ENCODE peak calls at places on chromosomes 4 and X, in six cellular contexts. C is fibroblast of lung, O is heart left ventricle, N is PC-9, P is brain microvascular endothelial cell, U is aorta. D is an unnamed sample.
A peak's percentile ranks its signal among the peaks of the same experiment; 100 is the strongest.

GRCh38 chrX:19626230-19626629 is 110.9 kb upstream of the MAP3K15 start:
- DNase-seq in C (no peak), N (no peak), P (no peak), O (no peak), U (no peak), D (no peak)

GRCh38 chrX:31658360-31658759 is 586.5 kb upstream of the FTHL17 start:
- DNase-seq in P (no peak), C (peak; percentile 30), O (no peak), U (no peak), N (no peak), D (no peak)

GRCh38 chr4:72875545-72875944 is 194.0 kb downstream of the COX18 start:
- DNase-seq in P (no peak), C (no peak), U (no peak), N (no peak), O (no peak), D (no peak)

GRCh38 chrX:53077207-53078197 is 4.7 kb upstream of the TSPYL2 start:
- DNase-seq in P (no peak), C (no peak), N (no peak), O (no peak), U (no peak), D (peak; percentile 46)

GRCh38 chr4:41622816-41623215 is 84.9 kb downstream of the LIMCH1 start:
- DNase-seq in N (no peak), P (no peak), C (no peak), O (no peak), U (no peak), D (no peak)

GRCh38 chrX:3522016-3522690 is 175.7 kb upstream of the MXRA5 start:
- DNase-seq in O (no peak), C (peak; percentile 90), U (no peak), N (no peak), P (peak; percentile 72), D (no peak)

GRCh38 chrX:16934212-16934611 is 12.2 kb upstream of the REPS2 start:
- DNase-seq in U (no peak), P (no peak), N (no peak), C (no peak), O (no peak), D (no peak)

GRCh38 chr4:74932832-74933561 is at the start of gene PARM1:
- DNase-seq in U (peak; percentile 98), C (peak; percentile 59), N (peak; percentile 58), O (peak; percentile 90), P (peak; percentile 82), D (peak; percentile 96)

GRCh38 chrX:40152173-40152705 is 54.5 kb upstream of the BCOR start:
- DNase-seq in U (peak; percentile 82), P (no peak), O (peak; percentile 19), N (no peak), C (no peak), D (peak; percentile 75)

GRCh38 chr4:160848901-160849735 is 1314.7 kb downstream of the FSTL5 start:
- DNase-seq in U (no peak), C (peak; percentile 62), O (no peak), P (peak; percentile 60), N (no peak), D (no peak)

GRCh38 chr4:173415885-173416658 is 17.2 kb upstream of the SCRG1 start:
- DNase-seq in C (no peak), O (no peak), P (no peak), U (peak; percentile 81), N (no peak), D (peak; percentile 44)

GRCh38 chr4:1562371-1562770 is 121.7 kb downstream of the FAM53A start:
- DNase-seq in O (no peak), P (no peak), N (no peak), C (no peak), U (no peak), D (no peak)
- H3K27me3 ChIP-seq in O (peaks cover 34% of the 10 kb centered on the region), P (peaks cover 2% of the 10 kb centered on the region), N (peaks cover 74% of the 10 kb centered on the region), C (peaks cover 5% of the 10 kb centered on the region), U (no peaks in the 10 kb centered on the region), D (no peaks in the 10 kb centered on the region)

GRCh38 chrX:114581528-114582263 is 2.2 kb upstream of the HTR2C start:
- DNase-seq in P (no peak), C (no peak), N (no peak), O (no peak), U (peak; percentile 58), D (no peak)
- H3K27me3 ChIP-seq in P (peaks cover 19% of the 10 kb centered on the region), C (peaks cover 27% of the 10 kb centered on the region), N (no peaks in the 10 kb centered on the region), O (peaks cover 15% of the 10 kb centered on the region), U (no peaks in the 10 kb centered on the region), D (no peaks in the 10 kb centered on the region)

DNA sequence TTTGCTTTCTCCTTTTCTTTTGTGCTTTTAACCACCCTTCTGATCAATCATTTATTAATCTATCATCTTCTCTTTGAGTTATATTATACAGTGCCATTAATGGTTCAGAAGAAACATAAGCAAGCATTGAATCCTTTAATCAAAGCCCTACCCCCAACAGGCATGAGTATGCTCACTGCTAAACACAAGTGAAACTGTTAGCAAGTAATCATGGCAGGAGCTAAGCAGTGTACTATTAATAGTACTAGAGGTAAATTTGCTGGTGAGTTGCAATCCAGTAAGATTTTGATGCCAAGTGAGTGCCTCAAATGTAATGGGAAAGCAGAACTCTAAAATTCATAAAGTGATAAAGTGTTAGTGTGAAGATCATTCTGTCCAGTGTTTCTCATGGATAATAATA is 57.2 kb downstream of the FNIP2 start:
- DNase-seq in P (no peak), U (no peak), O (no peak), C (peak; percentile 50), N (no peak), D (no peak)
- H3K27me3 ChIP-seq in P (no peaks in the 10 kb centered on the region), U (no peaks in the 10 kb centered on the region), O (no peaks in the 10 kb centered on the region), C (no peaks in the 10 kb centered on the region), N (no peaks in the 10 kb centered on the region), D (no peaks in the 10 kb centered on the region)

GRCh38 chr4:38514465-38515146 is 149.4 kb upstream of the KLF3 start:
- DNase-seq in U (no peak), P (no peak), N (no peak), C (no peak), O (no peak), D (no peak)

GRCh38 chr4:38511702-38512101 is 152.3 kb upstream of the KLF3 start:
- DNase-seq in O (no peak), N (no peak), U (no peak), P (no peak), C (no peak), D (no peak)

GRCh38 chr4:38519671-38520070 is 144.3 kb upstream of the KLF3 start:
- DNase-seq in N (no peak), O (no peak), C (no peak), P (no peak), U (no peak), D (no peak)

GRCh38 chr4:38512840-38513239 is 151.2 kb upstream of the KLF3 start:
- DNase-seq in O (no peak), C (no peak), P (no peak), U (no peak), N (no peak), D (no peak)

GRCh38 chr4:38516194-38516593 is 147.8 kb upstream of the KLF3 start:
- DNase-seq in O (no peak), N (no peak), C (no peak), U (no peak), P (no peak), D (no peak)
- H3K27me3 ChIP-seq in O (no peaks in the 10 kb centered on the region), N (no peaks in the 10 kb centered on the region), C (no peaks in the 10 kb centered on the region), U (no peaks in the 10 kb centered on the region), P (no peaks in the 10 kb centered on the region), D (no peaks in the 10 kb centered on the region)

D was measured in right cardiac atrium.